ENCODE peak calls at places on chromosomes 16 and 17, in six cellular contexts. T is DND-41; Q is HCEC 1CT; Z is midbrain; A is activated CD4-positive, CD25-positive, alpha-beta regulatory T cell; R is islet precursor cell. N is an unnamed sample.
A peak's percentile ranks its signal among the peaks of the same experiment; 100 is the strongest.

GRCh38 chr16:839643-840408 is 39.3 kb upstream of the GNG13 start:
- DNase-seq in T (no peak), Q (no peak), Z (no peak), A (no peak), R (no peak), N (no peak)

GRCh38 chr17:75153854-75154194 is 488 bp downstream of the JPT1 start:
- DNase-seq in T (no peak), Q (peak; percentile 13), Z (no peak), A (no peak), R (peak; percentile 69), N (no peak)

GRCh38 chr17:62792122-62792800 is 15.9 kb downstream of the MARCHF10 start:
- DNase-seq in T (no peak), Q (peak; percentile 97), Z (no peak), A (no peak), R (peak; percentile 64), N (no peak)

GRCh38 chr17:28177351-28177750 is 134.9 kb downstream of the NLK start:
- DNase-seq in T (no peak), Q (no peak), Z (no peak), A (no peak), R (no peak), N (no peak)

GRCh38 chr17:17780941-17781590 is 55.7 kb downstream of the SREBF1 start:
- DNase-seq in T (no peak), Q (no peak), Z (peak; percentile 60), A (no peak), R (peak; percentile 100), N (no peak)

GRCh38 chr17:65085397-65085796 is 28.9 kb upstream of the GNA13 start:
- DNase-seq in T (no peak), Q (no peak), Z (no peak), A (no peak), R (no peak), N (no peak)

GRCh38 chr17:76075364-76076099 is 951 bp downstream of the GALR2 start:
- DNase-seq in T (no peak), Q (no peak), Z (no peak), A (no peak), R (peak; percentile 76), N (no peak)

GRCh38 chr16:83336630-83337029 is 471.1 kb upstream of the HSBP1 start:
- DNase-seq in T (no peak), Q (peak; percentile 84), Z (no peak), A (no peak), R (no peak), N (no peak)

GRCh38 chr16:22091721-22092120 is 620 bp upstream of the VWA3A start:
- DNase-seq in T (no peak), Q (no peak), Z (no peak), A (no peak), R (no peak), N (no peak)

GRCh38 chr16:84367750-84368320 is 503 bp upstream of the ATP2C2 start:
- DNase-seq in T (no peak), Q (no peak), Z (no peak), A (no peak), R (no peak), N (no peak)

GRCh38 chr16:24854607-24855171 is 8.9 kb downstream of the SLC5A11 start:
- DNase-seq in T (no peak), Q (no peak), Z (no peak), A (no peak), R (no peak), N (no peak)

N was measured in central memory CD8-positive, alpha-beta T cell.